ENCODE peak calls at places on chromosomes 16 and 17, in ten cellular contexts. One of them, this sample, is unnamed.
A peak's percentile ranks its signal among the peaks of the same experiment; 100 is the strongest.

GRCh38 chr17:31875081-31875480 is 16.0 kb upstream of the COPRS start:
- DNase-seq in GM23338: no peak
- DNase-seq in colonic mucosa: no peak
- DNase-seq in tibial artery: no peak
- DNase-seq in psoas muscle: no peak
- DNase-seq in ovary: no peak
- DNase-seq in body of pancreas: no peak
- DNase-seq in gastrocnemius medialis: no peak
- DNase-seq in thyroid gland: peak; percentile 67
- DNase-seq in tibial nerve: no peak
- DNase-seq in this sample: no peak

GRCh38 chr17:53278466-53278865 is 544.3 kb upstream of the KIF2B start:
- DNase-seq in gastrocnemius medialis: no peak
- DNase-seq in tibial artery: no peak
- DNase-seq in colonic mucosa: no peak
- DNase-seq in thyroid gland: no peak
- DNase-seq in psoas muscle: no peak
- DNase-seq in ovary: no peak
- DNase-seq in body of pancreas: no peak
- DNase-seq in GM23338: no peak
- DNase-seq in tibial nerve: no peak
- DNase-seq in this sample: no peak

GRCh38 chr17:1091885-1092284 is 87.9 kb downstream of the ABR start:
- DNase-seq in gastrocnemius medialis: no peak
- DNase-seq in tibial nerve: no peak
- DNase-seq in colonic mucosa: no peak
- DNase-seq in ovary: no peak
- DNase-seq in tibial artery: no peak
- DNase-seq in psoas muscle: no peak
- DNase-seq in GM23338: no peak
- DNase-seq in thyroid gland: peak; percentile 25
- DNase-seq in body of pancreas: no peak
- DNase-seq in this sample: peak; percentile 33

GRCh38 chr16:15993946-15994665 is 44.7 kb downstream of the ABCC1 start:
- DNase-seq in ovary: no peak
- DNase-seq in tibial nerve: no peak
- DNase-seq in thyroid gland: peak; percentile 47
- DNase-seq in body of pancreas: no peak
- DNase-seq in tibial artery: peak; percentile 56
- DNase-seq in gastrocnemius medialis: no peak
- DNase-seq in GM23338: no peak
- DNase-seq in psoas muscle: peak; percentile 38
- DNase-seq in colonic mucosa: no peak
- DNase-seq in this sample: no peak

GRCh38 chr16:82157836-82158235 is 12.2 kb downstream of the MPHOSPH6 start:
- DNase-seq in ovary: no peak
- DNase-seq in thyroid gland: no peak
- DNase-seq in GM23338: no peak
- DNase-seq in body of pancreas: no peak
- DNase-seq in tibial nerve: no peak
- DNase-seq in psoas muscle: no peak
- DNase-seq in gastrocnemius medialis: no peak
- DNase-seq in tibial artery: no peak
- DNase-seq in colonic mucosa: no peak
- DNase-seq in this sample: no peak

GRCh38 chr17:47239663-47240374 is 13.8 kb upstream of the ITGB3 start:
- DNase-seq in GM23338: no peak
- DNase-seq in ovary: peak; percentile 52
- DNase-seq in tibial nerve: peak; percentile 77
- DNase-seq in gastrocnemius medialis: peak; percentile 34
- DNase-seq in tibial artery: peak; percentile 93
- DNase-seq in colonic mucosa: peak; percentile 65
- DNase-seq in psoas muscle: peak; percentile 84
- DNase-seq in thyroid gland: peak; percentile 89
- DNase-seq in body of pancreas: peak; percentile 54
- DNase-seq in this sample: peak; percentile 98

GRCh38 chr17:15404116-15404730 is 62.8 kb upstream of the TEKT3 start:
- DNase-seq in body of pancreas: no peak
- DNase-seq in gastrocnemius medialis: no peak
- DNase-seq in thyroid gland: no peak
- DNase-seq in psoas muscle: no peak
- DNase-seq in colonic mucosa: no peak
- DNase-seq in tibial artery: no peak
- DNase-seq in tibial nerve: no peak
- DNase-seq in GM23338: no peak
- DNase-seq in ovary: peak; percentile 59
- DNase-seq in this sample: no peak

GRCh38 chr16:22614271-22614947 is 103.7 kb downstream of the NPIPB5 start:
- DNase-seq in body of pancreas: peak; percentile 88
- DNase-seq in gastrocnemius medialis: no peak
- DNase-seq in GM23338: no peak
- DNase-seq in psoas muscle: no peak
- DNase-seq in colonic mucosa: peak; percentile 38
- DNase-seq in thyroid gland: no peak
- DNase-seq in tibial artery: no peak
- DNase-seq in ovary: no peak
- DNase-seq in tibial nerve: no peak
- DNase-seq in this sample: peak; percentile 100

GRCh38 chr16:74896389-74897370 is 88.2 kb downstream of the WDR59 start:
- DNase-seq in thyroid gland: no peak
- DNase-seq in psoas muscle: no peak
- DNase-seq in GM23338: no peak
- DNase-seq in tibial artery: no peak
- DNase-seq in body of pancreas: no peak
- DNase-seq in gastrocnemius medialis: no peak
- DNase-seq in ovary: no peak
- DNase-seq in colonic mucosa: no peak
- DNase-seq in tibial nerve: no peak
- DNase-seq in this sample: peak; percentile 64

GRCh38 chr17:1562178-1562643 is 381 bp downstream of the PITPNA start:
- DNase-seq in GM23338: peak; percentile 50
- DNase-seq in psoas muscle: peak; percentile 80
- DNase-seq in tibial artery: no peak
- DNase-seq in colonic mucosa: peak; percentile 41
- DNase-seq in ovary: peak; percentile 70
- DNase-seq in body of pancreas: no peak
- DNase-seq in thyroid gland: peak; percentile 63
- DNase-seq in gastrocnemius medialis: no peak
- DNase-seq in tibial nerve: no peak
- DNase-seq in this sample: no peak

GRCh38 chr16:17939052-17939673 is 397.4 kb downstream of the NPIPA8 start:
- DNase-seq in tibial artery: no peak
- DNase-seq in psoas muscle: no peak
- DNase-seq in gastrocnemius medialis: no peak
- DNase-seq in ovary: no peak
- DNase-seq in thyroid gland: no peak
- DNase-seq in colonic mucosa: no peak
- DNase-seq in GM23338: no peak
- DNase-seq in tibial nerve: no peak
- DNase-seq in body of pancreas: no peak
- DNase-seq in this sample: no peak

GRCh38 chr17:71188811-71189492 is 931.9 kb upstream of the SOX9 start:
- DNase-seq in body of pancreas: no peak
- DNase-seq in colonic mucosa: no peak
- DNase-seq in thyroid gland: no peak
- DNase-seq in gastrocnemius medialis: no peak
- DNase-seq in tibial artery: no peak
- DNase-seq in GM23338: no peak
- DNase-seq in ovary: no peak
- DNase-seq in tibial nerve: no peak
- DNase-seq in psoas muscle: no peak
- DNase-seq in this sample: peak; percentile 91

GRCh38 chr16:15925631-15926030 is 23.8 kb upstream of the ABCC1 start:
- DNase-seq in psoas muscle: no peak
- DNase-seq in body of pancreas: no peak
- DNase-seq in tibial nerve: no peak
- DNase-seq in colonic mucosa: no peak
- DNase-seq in tibial artery: no peak
- DNase-seq in GM23338: peak; percentile 8
- DNase-seq in thyroid gland: no peak
- DNase-seq in gastrocnemius medialis: no peak
- DNase-seq in ovary: peak; percentile 23
- DNase-seq in this sample: no peak

GRCh38 chr17:61310611-61311010 is 89.0 kb upstream of the TBX2 start:
- DNase-seq in colonic mucosa: no peak
- DNase-seq in tibial artery: no peak
- DNase-seq in ovary: no peak
- DNase-seq in body of pancreas: no peak
- DNase-seq in thyroid gland: no peak
- DNase-seq in tibial nerve: no peak
- DNase-seq in psoas muscle: no peak
- DNase-seq in GM23338: no peak
- DNase-seq in gastrocnemius medialis: no peak
- DNase-seq in this sample: no peak

GRCh38 chr17:47975189-47975814 is 4.4 kb downstream of the CDK5RAP3 start:
- DNase-seq in GM23338: peak; percentile 47
- DNase-seq in tibial artery: no peak
- DNase-seq in colonic mucosa: no peak
- DNase-seq in psoas muscle: no peak
- DNase-seq in tibial nerve: no peak
- DNase-seq in body of pancreas: no peak
- DNase-seq in thyroid gland: no peak
- DNase-seq in gastrocnemius medialis: no peak
- DNase-seq in ovary: no peak
- DNase-seq in this sample: no peak

GRCh38 chr17:79304907-79305306 is 230.3 kb downstream of the ENGASE start:
- DNase-seq in gastrocnemius medialis: no peak
- DNase-seq in body of pancreas: no peak
- DNase-seq in colonic mucosa: no peak
- DNase-seq in tibial artery: no peak
- DNase-seq in GM23338: peak; percentile 64
- DNase-seq in ovary: no peak
- DNase-seq in thyroid gland: no peak
- DNase-seq in psoas muscle: no peak
- DNase-seq in tibial nerve: no peak
- DNase-seq in this sample: no peak

GRCh38 chr16:86848821-86849220 is 270.5 kb downstream of the FOXL1 start:
- DNase-seq in psoas muscle: no peak
- DNase-seq in tibial nerve: no peak
- DNase-seq in ovary: no peak
- DNase-seq in gastrocnemius medialis: no peak
- DNase-seq in thyroid gland: no peak
- DNase-seq in colonic mucosa: no peak
- DNase-seq in body of pancreas: no peak
- DNase-seq in tibial artery: no peak
- DNase-seq in GM23338: no peak
- DNase-seq in this sample: no peak

GRCh38 chr17:2157081-2157480 is 102.2 kb downstream of the HIC1 start:
- DNase-seq in colonic mucosa: no peak
- DNase-seq in GM23338: no peak
- DNase-seq in body of pancreas: no peak
- DNase-seq in gastrocnemius medialis: no peak
- DNase-seq in thyroid gland: no peak
- DNase-seq in psoas muscle: no peak
- DNase-seq in ovary: no peak
- DNase-seq in tibial artery: peak; percentile 47
- DNase-seq in tibial nerve: no peak
- DNase-seq in this sample: no peak

GRCh38 chr17:14116263-14117024 is 47.1 kb downstream of the COX10 start:
- DNase-seq in gastrocnemius medialis: no peak
- DNase-seq in ovary: no peak
- DNase-seq in GM23338: no peak
- DNase-seq in body of pancreas: no peak
- DNase-seq in tibial artery: no peak
- DNase-seq in thyroid gland: no peak
- DNase-seq in colonic mucosa: no peak
- DNase-seq in psoas muscle: no peak
- DNase-seq in tibial nerve: no peak
- DNase-seq in this sample: no peak

GRCh38 chr16:78705694-78706093 is 606.2 kb downstream of the WWOX start:
- DNase-seq in thyroid gland: no peak
- DNase-seq in gastrocnemius medialis: no peak
- DNase-seq in colonic mucosa: no peak
- DNase-seq in GM23338: peak; percentile 62
- DNase-seq in psoas muscle: no peak
- DNase-seq in ovary: no peak
- DNase-seq in body of pancreas: no peak
- DNase-seq in tibial nerve: no peak
- DNase-seq in tibial artery: no peak
- DNase-seq in this sample: peak; percentile 80

GRCh38 chr16:89142474-89143197 is 28.9 kb upstream of the CDH15 start:
- DNase-seq in ovary: peak; percentile 14
- DNase-seq in thyroid gland: no peak
- DNase-seq in tibial artery: no peak
- DNase-seq in GM23338: no peak
- DNase-seq in colonic mucosa: peak; percentile 44
- DNase-seq in body of pancreas: no peak
- DNase-seq in psoas muscle: peak; percentile 13
- DNase-seq in tibial nerve: no peak
- DNase-seq in gastrocnemius medialis: no peak
- DNase-seq in this sample: no peak

GRCh38 chr17:50141026-50141749 is 9.3 kb downstream of the PPP1R9B start:
- DNase-seq in colonic mucosa: no peak
- DNase-seq in tibial nerve: no peak
- DNase-seq in body of pancreas: no peak
- DNase-seq in psoas muscle: peak; percentile 47
- DNase-seq in GM23338: no peak
- DNase-seq in thyroid gland: no peak
- DNase-seq in tibial artery: no peak
- DNase-seq in gastrocnemius medialis: no peak
- DNase-seq in ovary: no peak
- DNase-seq in this sample: no peak
- H3K27ac ChIP-seq in colonic mucosa: no peak overlapping the region
- H3K27ac ChIP-seq in tibial nerve: no peak overlapping the region
- H3K27ac ChIP-seq in body of pancreas: no peak overlapping the region
- H3K27ac ChIP-seq in psoas muscle: no peak overlapping the region
- H3K27ac ChIP-seq in GM23338: no peak overlapping the region
- H3K27ac ChIP-seq in thyroid gland: no peak overlapping the region
- H3K27ac ChIP-seq in tibial artery: no peak overlapping the region
- H3K27ac ChIP-seq in gastrocnemius medialis: no peak overlapping the region
- H3K27ac ChIP-seq in ovary: no peak overlapping the region
- H3K27ac ChIP-seq in this sample: no peak overlapping the region

GRCh38 chr17:55729484-55729883 is 6.8 kb upstream of the TMEM100 start:
- DNase-seq in thyroid gland: no peak
- DNase-seq in tibial artery: no peak
- DNase-seq in ovary: no peak
- DNase-seq in GM23338: no peak
- DNase-seq in colonic mucosa: no peak
- DNase-seq in gastrocnemius medialis: no peak
- DNase-seq in tibial nerve: no peak
- DNase-seq in psoas muscle: no peak
- DNase-seq in body of pancreas: no peak
- DNase-seq in this sample: no peak
- H3K4me1 ChIP-seq in thyroid gland: peaks cover 47% of the 10 kb centered on the region
- H3K4me1 ChIP-seq in tibial artery: no peaks in the 10 kb centered on the region
- H3K4me1 ChIP-seq in ovary: peaks cover 6% of the 10 kb centered on the region
- H3K4me1 ChIP-seq in GM23338: peaks cover 29% of the 10 kb centered on the region
- H3K4me1 ChIP-seq in colonic mucosa: no peaks in the 10 kb centered on the region
- H3K4me1 ChIP-seq in gastrocnemius medialis: peaks cover 38% of the 10 kb centered on the region
- H3K4me1 ChIP-seq in tibial nerve: no peaks in the 10 kb centered on the region
- H3K4me1 ChIP-seq in psoas muscle: peaks cover 29% of the 10 kb centered on the region
- H3K4me1 ChIP-seq in body of pancreas: no peaks in the 10 kb centered on the region
- H3K4me1 ChIP-seq in this sample: peaks cover 26% of the 10 kb centered on the region

GRCh38 chr17:28554565-28554964 is 2.1 kb upstream of the UNC119 start:
- DNase-seq in gastrocnemius medialis: no peak
- DNase-seq in colonic mucosa: no peak
- DNase-seq in GM23338: no peak
- DNase-seq in body of pancreas: no peak
- DNase-seq in tibial nerve: no peak
- DNase-seq in ovary: no peak
- DNase-seq in tibial artery: no peak
- DNase-seq in thyroid gland: no peak
- DNase-seq in psoas muscle: no peak
- DNase-seq in this sample: no peak
- TF ChIP-seq CTCF in gastrocnemius medialis: no peak
- TF ChIP-seq CTCF in colonic mucosa: no peak
- TF ChIP-seq CTCF in GM23338: no peak
- TF ChIP-seq CTCF in body of pancreas: no peak
- TF ChIP-seq CTCF in tibial nerve: no peak
- TF ChIP-seq CTCF in ovary: no peak
- TF ChIP-seq CTCF in tibial artery: no peak
- TF ChIP-seq CTCF in thyroid gland: no peak
- TF ChIP-seq CTCF in psoas muscle: no peak
- TF ChIP-seq CTCF in this sample: no peak

GRCh38 chr16:55059146-55059545 is 128.5 kb downstream of the IRX5 start:
- DNase-seq in psoas muscle: no peak
- DNase-seq in body of pancreas: no peak
- DNase-seq in tibial artery: no peak
- DNase-seq in tibial nerve: no peak
- DNase-seq in ovary: no peak
- DNase-seq in thyroid gland: no peak
- DNase-seq in gastrocnemius medialis: no peak
- DNase-seq in GM23338: no peak
- DNase-seq in colonic mucosa: no peak
- DNase-seq in this sample: no peak
- H3K27ac ChIP-seq in psoas muscle: no peak overlapping the region
- H3K27ac ChIP-seq in body of pancreas: no peak overlapping the region
- H3K27ac ChIP-seq in tibial artery: no peak overlapping the region
- H3K27ac ChIP-seq in tibial nerve: no peak overlapping the region
- H3K27ac ChIP-seq in ovary: no peak overlapping the region
- H3K27ac ChIP-seq in thyroid gland: no peak overlapping the region
- H3K27ac ChIP-seq in gastrocnemius medialis: no peak overlapping the region
- H3K27ac ChIP-seq in GM23338: no peak overlapping the region
- H3K27ac ChIP-seq in colonic mucosa: no peak overlapping the region
- H3K27ac ChIP-seq in this sample: no peak overlapping the region

This sample was measured in foreskin keratinocyte.